ENCODE peak calls at places on chromosomes 5 and 9, in five cellular contexts. R, A, Q, J and F are unnamed samples.

GRCh38 chr9:94757158-94757557 is 30.7 kb downstream of the AOPEP start:
- DNase-seq in R (no peak), A (no peak), Q (no peak), J (no peak), F (no peak)

GRCh38 chr5:90386099-90386710 is 23.4 kb downstream of the CETN3 start:
- DNase-seq in R (no peak), A (no peak), Q (no peak), J (no peak), F (no peak)

GRCh38 chr5:149680810-149681221 is 49.3 kb upstream of the PPARGC1B start:
- DNase-seq in R (no peak), A (no peak), Q (no peak), J (no peak), F (peak; percentile 75)

GRCh38 chr5:142881076-142881466 is 110.9 kb downstream of the ARHGAP26 start:
- DNase-seq in R (no peak), A (no peak), Q (no peak), J (no peak), F (no peak)

GRCh38 chr9:93890436-93890935 is 64.7 kb downstream of the BARX1 start:
- DNase-seq in R (no peak), A (no peak), Q (no peak), J (no peak), F (peak; percentile 38)

GRCh38 chr5:138725153-138725884 is 27.9 kb upstream of the CTNNA1 start:
- DNase-seq in R (no peak), A (peak; percentile 97), Q (no peak), J (peak; percentile 26), F (peak; percentile 89)

GRCh38 chr5:119484884-119485283 is 32.6 kb downstream of the HSD17B4 start:
- DNase-seq in R (no peak), A (no peak), Q (no peak), J (no peak), F (no peak)

GRCh38 chr9:136297016-136297691 is 6.7 kb downstream of the CCDC187 start:
- DNase-seq in R (no peak), A (peak; percentile 84), Q (no peak), J (no peak), F (no peak)

GRCh38 chr5:149938272-149938671 is 6.3 kb downstream of the PDE6A start:
- DNase-seq in R (no peak), A (peak; percentile 89), Q (peak; percentile 96), J (no peak), F (no peak)

GRCh38 chr5:123035320-123035949 is 1.1 kb downstream of the PPIC start:
- DNase-seq in R (no peak), A (peak; percentile 31), Q (peak; percentile 58), J (peak; percentile 32), F (peak; percentile 75)

GRCh38 chr9:101580076-101580475 is 14.7 kb downstream of the PPP3R2 start:
- DNase-seq in R (no peak), A (no peak), Q (no peak), J (no peak), F (no peak)

GRCh38 chr9:68747043-68747533 is 42.0 kb downstream of the PIP5K1B start:
- DNase-seq in R (no peak), A (peak; percentile 17), Q (no peak), J (no peak), F (no peak)

GRCh38 chr5:93649234-93649900 is 66.3 kb downstream of the NR2F1 start:
- DNase-seq in R (no peak), A (no peak), Q (no peak), J (no peak), F (no peak)

GRCh38 chr9:69027355-69028097 is 8.0 kb upstream of the FXN start:
- DNase-seq in R (peak; percentile 16), A (peak; percentile 45), Q (no peak), J (no peak), F (no peak)

GRCh38 chr5:135051872-135052271 is 17.8 kb upstream of the PITX1 start:
- DNase-seq in R (no peak), A (no peak), Q (no peak), J (no peak), F (no peak)

GRCh38 chr5:6383376-6383775 is 5.0 kb upstream of the MED10 start:
- DNase-seq in R (no peak), A (no peak), Q (peak; percentile 42), J (no peak), F (no peak)

GRCh38 chr5:142202282-142202681 is 93.7 kb downstream of the NDFIP1 start:
- DNase-seq in R (no peak), A (peak; percentile 49), Q (no peak), J (no peak), F (no peak)

GRCh38 chr9:98010450-98010849 is 27.3 kb downstream of the ANP32B start:
- DNase-seq in R (no peak), A (peak; percentile 78), Q (no peak), J (no peak), F (no peak)

GRCh38 chr9:99579964-99580363 is 241.7 kb upstream of the NR4A3 start:
- DNase-seq in R (no peak), A (no peak), Q (no peak), J (no peak), F (no peak)

GRCh38 chr5:10441083-10441991 is at the start of gene ROPN1L:
- DNase-seq in R (peak; percentile 69), A (peak; percentile 87), Q (peak; percentile 90), J (peak; percentile 84), F (peak; percentile 91)

GRCh38 chr5:84430863-84431663 is 46.4 kb upstream of the EDIL3 start:
- DNase-seq in R (no peak), A (peak; percentile 60), Q (no peak), J (no peak), F (no peak)

GRCh38 chr5:115542651-115543364 is 1.8 kb downstream of the FEM1C start:
- DNase-seq in R (no peak), A (no peak), Q (no peak), J (peak; percentile 15), F (no peak)
- H3K4me3 ChIP-seq in R (peak overlapping the region; percentile 75), A (peak overlapping the region; percentile 94), Q (peak overlapping the region; percentile 89), J (peak overlapping the region; percentile 90), F (peak overlapping the region; percentile 83)

GRCh38 chr9:123164285-123164684 is 104.1 kb downstream of the STRBP start:
- DNase-seq in R (no peak), A (no peak), Q (no peak), J (no peak), F (no peak)

GRCh38 chr9:123168526-123168925 is 99.9 kb downstream of the STRBP start:
- DNase-seq in R (no peak), A (no peak), Q (no peak), J (no peak), F (no peak)

GRCh38 chr9:123162359-123163345 is 105.7 kb downstream of the STRBP start:
- DNase-seq in R (no peak), A (no peak), Q (no peak), J (no peak), F (no peak)

GRCh38 chr9:123167474-123167873 is 100.9 kb downstream of the STRBP start:
- DNase-seq in R (no peak), A (no peak), Q (no peak), J (no peak), F (no peak)

DNA sequence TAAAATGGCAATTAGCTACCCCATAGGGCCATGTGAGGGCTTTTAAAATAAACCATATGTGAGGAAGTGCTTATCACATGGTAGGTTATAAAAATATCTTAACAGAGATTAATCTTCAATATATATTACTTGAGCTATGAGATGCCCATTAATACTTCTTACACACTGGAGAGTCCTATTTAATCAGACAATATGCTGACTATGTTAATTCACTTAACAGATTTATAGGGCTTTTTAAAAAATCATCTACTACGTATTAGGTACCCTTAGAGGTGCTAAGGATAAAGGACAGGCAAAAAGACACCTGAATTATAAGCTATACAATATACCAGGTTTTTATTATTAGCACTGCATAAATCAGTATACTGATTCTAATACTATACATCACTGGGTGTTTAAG is 102.6 kb downstream of the STRBP start:
- DNase-seq in R (no peak), A (no peak), Q (no peak), J (no peak), F (no peak)
- H3K4me3 ChIP-seq in R (no peak overlapping the region), A (no peak overlapping the region), Q (no peak overlapping the region), J (no peak overlapping the region), F (no peak overlapping the region)

DNA sequence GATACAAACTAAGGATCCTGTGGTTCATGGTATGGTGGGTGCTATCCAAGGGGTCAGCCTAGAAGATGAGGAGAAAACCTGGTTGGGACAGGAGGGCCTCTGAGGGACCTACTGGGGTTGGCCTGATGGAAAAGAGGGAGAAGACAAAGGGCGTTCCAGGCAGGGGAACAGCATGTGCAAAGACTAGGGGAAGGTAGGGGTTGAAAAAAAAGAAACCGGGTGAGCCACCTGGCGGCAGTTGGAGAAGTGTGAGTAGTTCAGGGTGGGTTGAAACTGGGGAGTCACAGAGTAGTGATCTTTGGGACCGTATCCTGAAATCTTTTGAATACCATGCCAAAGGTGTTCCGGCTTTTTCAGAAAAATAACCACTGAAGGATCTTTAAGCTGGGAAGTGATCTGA is 8.7 kb upstream of the GABRP start:
- DNase-seq in R (no peak), A (no peak), Q (no peak), J (no peak), F (no peak)
- H3K4me3 ChIP-seq in R (no peak overlapping the region), A (no peak overlapping the region), Q (no peak overlapping the region), J (no peak overlapping the region), F (no peak overlapping the region)

DNA sequence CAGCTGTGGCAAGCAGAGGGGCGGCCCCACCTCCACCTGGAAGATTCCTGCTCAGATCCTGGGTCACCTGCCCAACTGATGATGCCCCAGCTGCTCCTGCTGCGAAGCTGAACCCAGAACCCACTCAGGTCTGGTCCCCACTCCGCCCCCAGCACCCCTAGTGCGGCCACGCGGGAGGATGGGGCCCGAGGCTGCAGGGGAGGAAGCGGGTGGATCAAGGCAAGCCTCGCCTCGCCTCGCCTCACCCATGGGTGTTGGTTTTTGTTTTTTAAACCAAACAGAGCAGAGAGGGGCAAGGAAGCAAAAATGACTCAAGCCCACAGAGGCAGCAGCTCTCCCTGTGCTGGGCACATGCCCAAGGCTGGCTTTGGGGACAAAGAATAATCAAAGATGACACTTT is 23.2 kb downstream of the ABO start:
- DNase-seq in R (no peak), A (no peak), Q (no peak), J (no peak), F (no peak)
- H3K4me3 ChIP-seq in R (no peak overlapping the region), A (no peak overlapping the region), Q (no peak overlapping the region), J (no peak overlapping the region), F (no peak overlapping the region)

DNA sequence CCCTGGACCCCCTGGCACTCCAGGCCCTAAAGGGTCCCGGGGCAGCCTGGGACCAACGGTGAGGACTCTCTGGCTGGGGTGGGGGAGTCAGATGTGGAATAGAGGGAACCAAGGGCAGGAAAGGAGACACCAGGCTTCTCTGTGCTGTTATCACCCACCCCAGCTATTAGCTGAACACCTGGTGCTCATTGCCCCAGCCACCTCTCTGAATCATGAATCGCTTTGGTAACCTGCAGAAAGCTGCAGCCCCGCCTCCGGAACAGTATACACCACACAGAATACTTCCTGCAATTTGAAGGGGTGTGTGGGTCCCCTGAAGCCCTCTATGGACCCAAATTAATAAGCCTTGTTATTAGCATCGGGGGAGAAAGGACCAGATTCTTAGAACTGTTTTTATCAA is 40.4 kb upstream of the ORM1 start:
- DNase-seq in R (no peak), A (peak; percentile 25), Q (peak; percentile 21), J (peak; percentile 21), F (no peak)
- H3K4me3 ChIP-seq in R (no peak overlapping the region), A (no peak overlapping the region), Q (no peak overlapping the region), J (no peak overlapping the region), F (no peak overlapping the region)

GRCh38 chr5:88885043-88885442 is 2.1 kb upstream of the MEF2C start:
- DNase-seq in R (no peak), A (no peak), Q (no peak), J (no peak), F (no peak)
- H3K4me3 ChIP-seq in R (no peak overlapping the region), A (no peak overlapping the region), Q (no peak overlapping the region), J (peak overlapping the region; percentile 48), F (no peak overlapping the region)